ENCODE peak calls at places on chromosomes 13 and 19, in nine cellular contexts. I is stimulated activated CD4-positive, alpha-beta T cell treated with anti-CD3 and anti-CD28 coated beads, Interleukin-1b, Interleukin-23, amount 100 ng/mL, for 1 hour; M is skeletal muscle cell; X is Jurkat, Clone E6-1; K is NCI-H774; A is HT1080; H is breast epithelium; F is GDM1; D is left cardiac atrium. O is an unnamed sample.

GRCh38 chr19:7888145-7888825 is at the start of gene LRRC8E:
- DNase-seq in I (no peak), M (no peak), X (no peak), K (peak), A (peak), H (no peak), F (no peak), D (peak), O (no peak)

GRCh38 chr13:113187263-113187669 is 21.2 kb downstream of the PCID2 start:
- DNase-seq in I (no peak), M (peak), X (no peak), K (no peak), A (peak), H (no peak), F (no peak), D (peak), O (peak)

GRCh38 chr19:51107406-51108065 is 673 bp downstream of the CTU1 start:
- DNase-seq in I (no peak), M (no peak), X (no peak), K (no peak), A (peak), H (no peak), F (no peak), D (no peak), O (no peak)

GRCh38 chr19:8371011-8371804 is 7.3 kb downstream of the ANGPTL4 start:
- DNase-seq in I (no peak), M (no peak), X (no peak), K (no peak), A (no peak), H (no peak), F (no peak), D (no peak), O (no peak)

GRCh38 chr19:39471756-39472536 is 8.7 kb upstream of the TIMM50 start:
- DNase-seq in I (no peak), M (no peak), X (no peak), K (no peak), A (no peak), H (no peak), F (no peak), D (no peak), O (no peak)

GRCh38 chr19:18542936-18543813 is at the start of gene FKBP8:
- DNase-seq in I (peak), M (peak), X (peak), K (peak), A (peak), H (peak), F (peak), D (peak), O (peak)

GRCh38 chr13:45518525-45519235 is 53.9 kb downstream of the COG3 start:
- DNase-seq in I (no peak), M (peak), X (no peak), K (no peak), A (peak), H (no peak), F (no peak), D (no peak), O (no peak)

GRCh38 chr19:11261902-11262839 is at the start of gene DOCK6:
- DNase-seq in I (no peak), M (no peak), X (no peak), K (no peak), A (no peak), H (peak), F (no peak), D (peak), O (no peak)

GRCh38 chr13:113927661-113928581 is 46.0 kb downstream of the C13orf46 start:
- DNase-seq in I (no peak), M (peak), X (no peak), K (no peak), A (peak), H (peak), F (no peak), D (no peak), O (peak)

GRCh38 chr19:13847033-13847899 is 29.7 kb upstream of the NANOS3 start:
- DNase-seq in I (peak), M (peak), X (peak), K (peak), A (peak), H (peak), F (peak), D (peak), O (peak)

GRCh38 chr19:19626516-19627441 is 1.2 kb downstream of the LPAR2 start:
- DNase-seq in I (no peak), M (no peak), X (no peak), K (no peak), A (no peak), H (no peak), F (no peak), D (no peak), O (no peak)

GRCh38 chr19:35882074-35882832 is 13.9 kb downstream of the APLP1 start:
- DNase-seq in I (no peak), M (peak), X (peak), K (peak), A (peak), H (no peak), F (peak), D (no peak), O (no peak)

GRCh38 chr13:27956576-27957300 is 12.4 kb downstream of the CDX2 start:
- DNase-seq in I (no peak), M (no peak), X (no peak), K (no peak), A (no peak), H (no peak), F (no peak), D (no peak), O (no peak)

GRCh38 chr13:106186366-106187030 is 349.0 kb downstream of the EFNB2 start:
- DNase-seq in I (no peak), M (no peak), X (no peak), K (no peak), A (peak), H (no peak), F (no peak), D (no peak), O (no peak)

GRCh38 chr19:48110350-48110966 is at the start of gene PLA2G4C:
- DNase-seq in I (peak), M (peak), X (peak), K (peak), A (peak), H (peak), F (peak), D (peak), O (peak)

GRCh38 chr13:114249062-114249461 is 14.4 kb downstream of the CDC16 start:
- DNase-seq in I (no peak), M (no peak), X (no peak), K (peak), A (no peak), H (no peak), F (no peak), D (no peak), O (no peak)

GRCh38 chr13:89457977-89458376 is 1786.8 kb downstream of the SLITRK5 start:
- DNase-seq in I (no peak), M (peak), X (no peak), K (no peak), A (peak), H (no peak), F (no peak), D (no peak), O (no peak)

GRCh38 chr13:113122571-113123225 is at the start of gene F10:
- DNase-seq in I (no peak), M (peak), X (no peak), K (no peak), A (no peak), H (no peak), F (no peak), D (peak), O (peak)

GRCh38 chr13:106533940-106534843 is 1.3 kb downstream of the EFNB2 start:
- DNase-seq in I (no peak), M (no peak), X (no peak), K (peak), A (peak), H (no peak), F (no peak), D (peak), O (no peak)

GRCh38 chr13:52846567-52847321 is 1.7 kb downstream of the PCDH8 start:
- DNase-seq in I (no peak), M (no peak), X (no peak), K (no peak), A (no peak), H (no peak), F (no peak), D (peak), O (no peak)

GRCh38 chr13:91017031-91017668 is 330.3 kb upstream of the MIR17HG start:
- DNase-seq in I (no peak), M (no peak), X (peak), K (peak), A (peak), H (no peak), F (peak), D (no peak), O (no peak)

GRCh38 chr13:80082396-80083096 is 258.4 kb downstream of the SPRY2 start:
- DNase-seq in I (no peak), M (no peak), X (no peak), K (no peak), A (peak), H (no peak), F (no peak), D (no peak), O (no peak)

GRCh38 chr19:29952127-29952526 is 10.1 kb downstream of the URI1 start:
- DNase-seq in I (no peak), M (no peak), X (no peak), K (no peak), A (no peak), H (no peak), F (no peak), D (no peak), O (no peak)

O was measured in ascending aorta.